ENCODE peak calls at places on chromosomes 2 and 18, in eight cellular contexts. N is K562; U is pancreas; F is Peyer's patch; X is upper lobe of right lung; J is CD8-positive, alpha-beta memory T cell; W is right atrium auricular region; B is heart left ventricle. E is an unnamed sample.
A peak's percentile ranks its signal among the peaks of the same experiment; 100 is the strongest.

GRCh38 chr2:1730047-1730937 is 14.0 kb downstream of the PXDN start:
- DNase-seq in B (no peak), W (peak; percentile 59), U (no peak), N (no peak), J (no peak), F (peak; percentile 15), X (no peak), E (no peak)

GRCh38 chr2:136297312-136297711 is 179.4 kb upstream of the CXCR4 start:
- DNase-seq in J (no peak), N (no peak), U (no peak), B (no peak), X (no peak), W (no peak), F (no peak), E (no peak)

GRCh38 chr18:75962177-75962576 is 532.9 kb downstream of the ZNF516 start:
- DNase-seq in U (no peak), W (no peak), N (no peak), B (no peak), X (no peak), F (no peak), J (no peak), E (no peak)

GRCh38 chr18:48767090-48767670 is 183.6 kb downstream of the SMAD7 start:
- DNase-seq in F (no peak), X (no peak), B (peak; percentile 63), W (no peak), N (no peak), J (no peak), U (no peak), E (peak; percentile 23)

GRCh38 chr2:96501471-96501874 is 3.7 kb downstream of the NEURL3 start:
- DNase-seq in B (no peak), F (no peak), J (no peak), U (no peak), N (no peak), X (no peak), W (peak; percentile 50), E (peak; percentile 75)

GRCh38 chr2:144358979-144359541 is 160.9 kb downstream of the ZEB2 start:
- DNase-seq in B (no peak), J (no peak), U (no peak), N (no peak), X (no peak), W (no peak), F (no peak), E (no peak)

GRCh38 chr2:227853204-227853629 is 18.2 kb upstream of the DAW1 start:
- DNase-seq in U (no peak), W (no peak), B (no peak), F (no peak), J (no peak), N (no peak), X (no peak), E (no peak)

GRCh38 chr2:215899111-215900074 is 114.0 kb downstream of the MREG start:
- DNase-seq in F (no peak), W (no peak), N (no peak), U (no peak), J (no peak), X (no peak), B (no peak), E (no peak)

GRCh38 chr2:84302513-84303412 is 156.3 kb downstream of the SUCLG1 start:
- DNase-seq in J (peak; percentile 15), U (peak; percentile 20), X (no peak), W (no peak), F (no peak), N (peak; percentile 78), B (peak; percentile 8), E (no peak)

GRCh38 chr2:18993756-18994155 is 364.7 kb downstream of the OSR1 start:
- DNase-seq in B (no peak), W (no peak), X (no peak), N (no peak), J (no peak), F (no peak), U (no peak), E (no peak)

GRCh38 chr2:18987592-18988073 is 370.8 kb downstream of the OSR1 start:
- DNase-seq in F (peak; percentile 17), N (no peak), J (no peak), W (peak; percentile 90), B (peak; percentile 82), U (peak; percentile 58), X (no peak), E (no peak)

GRCh38 chr2:18988557-18989232 is 369.7 kb downstream of the OSR1 start:
- DNase-seq in J (no peak), F (no peak), B (no peak), U (no peak), N (no peak), X (no peak), W (no peak), E (no peak)

GRCh38 chr2:18987021-18987420 is 371.4 kb downstream of the OSR1 start:
- DNase-seq in F (no peak), N (no peak), J (no peak), B (no peak), X (no peak), W (no peak), U (no peak), E (no peak)

GRCh38 chr2:18991177-18992168 is 366.9 kb downstream of the OSR1 start:
- DNase-seq in B (peak; percentile 18), J (no peak), U (peak; percentile 78), W (peak; percentile 60), X (no peak), F (no peak), N (no peak), E (no peak)
- H3K4me3 ChIP-seq in B (no peak overlapping the region), J (no peak overlapping the region), U (no peak overlapping the region), W (no peak overlapping the region), X (no peak overlapping the region), F (no peak overlapping the region), N (no peak overlapping the region), E (no peak overlapping the region)

DNA sequence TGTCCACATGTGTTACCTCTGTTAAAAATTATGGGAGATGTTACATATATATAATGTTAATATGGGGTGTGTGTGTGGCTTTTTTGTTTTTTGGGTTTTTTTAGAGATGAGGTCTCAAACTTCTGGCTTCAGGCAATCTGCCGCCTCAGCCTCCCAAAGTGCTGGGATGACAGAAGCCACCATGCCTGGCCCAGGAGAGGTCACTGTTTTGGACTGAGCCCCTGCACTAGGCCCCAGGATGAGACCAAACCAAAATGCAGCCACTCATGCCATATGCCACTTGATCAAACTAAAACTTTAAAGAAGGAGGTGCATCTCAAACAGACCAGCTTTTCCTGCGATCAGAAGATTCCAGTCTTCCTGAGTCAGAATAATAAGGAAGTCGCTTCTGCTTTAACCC is 2.5 kb downstream of the ADI1 start:
- DNase-seq in N (no peak), F (no peak), B (no peak), X (no peak), J (no peak), W (peak; percentile 50), U (no peak), E (no peak)
- H3K9me3 ChIP-seq in N (peaks cover 3% of the 10 kb centered on the region), F (no peaks in the 10 kb centered on the region), B (no peaks in the 10 kb centered on the region), X (no peaks in the 10 kb centered on the region), J (no peaks in the 10 kb centered on the region), W (no peaks in the 10 kb centered on the region), U (no peaks in the 10 kb centered on the region), E (peaks cover 5% of the 10 kb centered on the region)

DNA sequence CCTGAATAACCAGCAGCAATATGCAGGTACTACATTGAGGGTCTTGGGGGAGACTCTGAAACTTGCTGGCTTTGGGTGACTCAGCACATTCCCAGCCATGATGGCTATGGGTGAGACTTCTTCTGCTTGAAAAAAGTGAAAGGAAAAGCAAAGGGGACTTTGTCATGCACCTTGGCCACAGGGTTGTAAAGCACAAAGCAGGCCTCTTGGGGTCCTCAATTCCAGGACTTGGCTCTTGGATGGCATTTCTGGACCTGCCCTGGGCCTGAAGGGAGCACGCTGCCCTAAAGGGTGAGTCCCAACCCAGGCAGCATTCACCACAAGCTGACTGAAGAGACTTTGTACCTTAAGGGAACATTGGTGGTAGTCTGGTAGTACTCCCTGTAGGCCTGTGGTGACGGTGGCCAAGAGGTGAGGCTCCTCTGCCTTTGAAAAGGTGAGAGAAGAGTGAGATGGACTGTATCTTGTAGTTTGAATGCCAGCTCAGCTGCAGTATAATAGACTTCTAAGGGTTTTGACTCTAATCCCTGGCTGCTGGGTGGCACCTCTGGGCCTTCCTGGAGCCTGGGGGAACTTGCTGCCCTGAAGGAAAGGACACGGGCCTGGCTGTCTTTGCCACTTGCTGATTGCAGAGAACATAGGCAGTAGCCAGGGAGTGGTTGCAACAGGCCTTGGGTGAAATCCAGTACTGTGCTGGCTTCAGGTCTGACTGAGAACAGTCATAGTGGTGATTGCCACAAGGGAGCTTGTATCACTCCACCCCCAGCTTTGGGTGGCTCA is 36.5 kb upstream of the CYTIP start:
- DNase-seq in X (peak; percentile 70), W (peak; percentile 92), J (no peak), F (no peak), N (no peak), B (peak; percentile 56), U (peak; percentile 40), E (no peak)
- H3K4me3 ChIP-seq in X (no peak overlapping the region), W (no peak overlapping the region), J (no peak overlapping the region), F (no peak overlapping the region), N (no peak overlapping the region), B (no peak overlapping the region), U (no peak overlapping the region), E (no peak overlapping the region)

GRCh38 chr2:89781962-89782361 is 1090.5 kb downstream of the RPIA start:
- DNase-seq in X (no peak), B (no peak), N (no peak), W (no peak), U (no peak), J (no peak), F (no peak), E (no peak)
- H3K9me3 ChIP-seq in X (peaks cover 65% of the 10 kb centered on the region), B (peaks cover 75% of the 10 kb centered on the region), N (no peaks in the 10 kb centered on the region), W (no peaks in the 10 kb centered on the region), U (no peaks in the 10 kb centered on the region), J (peaks cover 46% of the 10 kb centered on the region), F (no peaks in the 10 kb centered on the region), E (peaks cover 100% of the 10 kb centered on the region)

E was measured in spleen.